ENCODE peak calls at places on chromosome 6, in six cellular contexts. I is small intestine, G is lower leg skin, J is B cell, O is HS-5, S is T1000. X is an unnamed sample.

GRCh38 chr6:157266274-157267101 is 56.8 kb downstream of the TMEM242 start:
- DNase-seq in I (no peak), G (no peak), J (no peak), O (no peak), S (no peak), X (no peak)

GRCh38 chr6:116580198-116580597 is 8.9 kb downstream of the RWDD1 start:
- DNase-seq in I (no peak), G (no peak), J (no peak), O (no peak), S (no peak), X (no peak)

GRCh38 chr6:21598662-21599061 is 5.1 kb downstream of the SOX4 start:
- DNase-seq in I (no peak), G (no peak), J (no peak), O (no peak), S (no peak), X (no peak)

GRCh38 chr6:170510631-170511030 is 42.5 kb downstream of the PSMB1 start:
- DNase-seq in I (no peak), G (no peak), J (no peak), O (no peak), S (no peak), X (no peak)

GRCh38 chr6:113856011-113856551 is 1.1 kb upstream of the MARCKS start:
- DNase-seq in I (peak), G (peak), J (peak), O (no peak), S (no peak), X (peak)

GRCh38 chr6:132814716-132815570 is 574 bp downstream of the RPS12 start:
- DNase-seq in I (no peak), G (no peak), J (no peak), O (no peak), S (no peak), X (no peak)

GRCh38 chr6:154504865-154505449 is 5.5 kb downstream of the CNKSR3 start:
- DNase-seq in I (no peak), G (no peak), J (no peak), O (no peak), S (no peak), X (no peak)

GRCh38 chr6:108365488-108365887 is 70.6 kb downstream of the AFG1L start:
- DNase-seq in I (no peak), G (no peak), J (no peak), O (no peak), S (no peak), X (peak)

GRCh38 chr6:43247115-43247999 is 4.1 kb downstream of the TTBK1 start:
- DNase-seq in I (peak), G (peak), J (peak), O (no peak), S (no peak), X (peak)

X was measured in NCI-H1930.